ENCODE peak calls at places on chromosome 1, in four cellular contexts. P, C, Z and S are unnamed samples.

GRCh38 chr1:192067360-192067759 is 90.9 kb upstream of the RGS18 start:
- DNase-seq in P (no peak), C (no peak), Z (no peak), S (no peak)

GRCh38 chr1:3065396-3065795 is 3.6 kb upstream of the PRDM16 start:
- DNase-seq in P (no peak), C (no peak), Z (no peak), S (peak; percentile 58)

GRCh38 chr1:65458730-65459396 is 38.4 kb downstream of the LEPR start:
- DNase-seq in P (no peak), C (no peak), Z (no peak), S (no peak)

GRCh38 chr1:85199667-85200366 is 999 bp downstream of the SYDE2 start:
- DNase-seq in P (no peak), C (no peak), Z (no peak), S (no peak)

GRCh38 chr1:52602328-52603300 is at the start of gene GPX7:
- DNase-seq in P (peak; percentile 50), C (peak; percentile 35), Z (peak; percentile 19), S (peak; percentile 70)

GRCh38 chr1:3684031-3684430 is 31.7 kb downstream of the TP73 start:
- DNase-seq in P (no peak), C (no peak), Z (no peak), S (no peak)

GRCh38 chr1:118116401-118116800 is 68.6 kb downstream of the SPAG17 start:
- DNase-seq in P (no peak), C (no peak), Z (no peak), S (no peak)

GRCh38 chr1:157367870-157368269 is 184.4 kb downstream of the FCRL5 start:
- DNase-seq in P (no peak), C (no peak), Z (no peak), S (no peak)

GRCh38 chr1:26692211-26692792 is 3.5 kb upstream of the ARID1A start:
- DNase-seq in P (peak; percentile 82), C (peak; percentile 86), Z (peak; percentile 43), S (peak; percentile 84)

GRCh38 chr1:195580988-195581387 is 1027.3 kb downstream of the KCNT2 start:
- DNase-seq in P (no peak), C (no peak), Z (no peak), S (no peak)

GRCh38 chr1:178493301-178493741 is 3.4 kb downstream of the CLEC20A start:
- DNase-seq in P (no peak), C (no peak), Z (no peak), S (no peak)

GRCh38 chr1:185376840-185377635 is 60.0 kb upstream of the IVNS1ABP start:
- DNase-seq in P (no peak), C (no peak), Z (no peak), S (no peak)

GRCh38 chr1:17485280-17485679 is 45.8 kb upstream of the RCC2 start:
- DNase-seq in P (no peak), C (no peak), Z (no peak), S (no peak)

GRCh38 chr1:163535807-163536206 is 214.1 kb downstream of the NUF2 start:
- DNase-seq in P (no peak), C (no peak), Z (no peak), S (no peak)

GRCh38 chr1:243246916-243247315 is 8.2 kb downstream of the CEP170 start:
- DNase-seq in P (no peak), C (no peak), Z (no peak), S (no peak)

GRCh38 chr1:24351918-24352637 is 32.9 kb downstream of the GRHL3 start:
- DNase-seq in P (no peak), C (no peak), Z (no peak), S (no peak)

GRCh38 chr1:21956720-21957552 is 19.8 kb upstream of the HSPG2 start:
- DNase-seq in P (peak; percentile 76), C (peak; percentile 45), Z (no peak), S (no peak)

GRCh38 chr1:162854245-162854860 is 6.6 kb downstream of the CCDC190 start:
- DNase-seq in P (peak; percentile 53), C (peak; percentile 37), Z (peak; percentile 5), S (no peak)

GRCh38 chr1:150543500-150544143 is 5.6 kb upstream of the ADAMTSL4 start:
- DNase-seq in P (peak; percentile 72), C (no peak), Z (no peak), S (no peak)

GRCh38 chr1:220974431-220974830 is 95.2 kb downstream of the HLX start:
- DNase-seq in P (no peak), C (no peak), Z (no peak), S (no peak)

GRCh38 chr1:64539808-64540207 is 69.9 kb downstream of the CACHD1 start:
- DNase-seq in P (no peak), C (peak; percentile 78), Z (no peak), S (no peak)

GRCh38 chr1:7278827-7279752 is 492.0 kb upstream of the VAMP3 start:
- DNase-seq in P (no peak), C (no peak), Z (no peak), S (peak; percentile 53)